ENCODE peak calls at places on chromosome 11, in eight cellular contexts. One of them, this sample, is unnamed. For H3K4me1, the result is how much of the 10 kb centered on the place peaks cover.

GRCh38 chr11:124656759-124657627 is 16.5 kb downstream of the SIAE start:
- DNase-seq in thoracic aorta: no peak
- DNase-seq in SK-N-SH: peak
- DNase-seq in gastrocnemius medialis: no peak
- DNase-seq in BE2C: peak
- DNase-seq in CD8-positive, alpha-beta T cell: no peak
- DNase-seq in small intestine: no peak
- DNase-seq in IMR-90: peak
- DNase-seq in this sample: no peak

GRCh38 chr11:122186439-122187080 is 70.5 kb upstream of the BLID start:
- DNase-seq in thoracic aorta: no peak
- DNase-seq in SK-N-SH: no peak
- DNase-seq in gastrocnemius medialis: peak
- DNase-seq in BE2C: no peak
- DNase-seq in CD8-positive, alpha-beta T cell: no peak
- DNase-seq in small intestine: no peak
- DNase-seq in IMR-90: peak
- DNase-seq in this sample: no peak

GRCh38 chr11:98732947-98733346 is 287.8 kb upstream of the CNTN5 start:
- DNase-seq in thoracic aorta: no peak
- DNase-seq in SK-N-SH: no peak
- DNase-seq in gastrocnemius medialis: no peak
- DNase-seq in BE2C: no peak
- DNase-seq in CD8-positive, alpha-beta T cell: no peak
- DNase-seq in small intestine: no peak
- DNase-seq in IMR-90: no peak
- DNase-seq in this sample: no peak

GRCh38 chr11:118699508-118700220 is 20.2 kb upstream of the TREH start:
- DNase-seq in thoracic aorta: no peak
- DNase-seq in SK-N-SH: no peak
- DNase-seq in gastrocnemius medialis: no peak
- DNase-seq in BE2C: no peak
- DNase-seq in CD8-positive, alpha-beta T cell: peak
- DNase-seq in small intestine: peak
- DNase-seq in IMR-90: no peak
- DNase-seq in this sample: peak

GRCh38 chr11:77886401-77886800 is 65.5 kb downstream of the AAMDC start:
- DNase-seq in thoracic aorta: no peak
- DNase-seq in SK-N-SH: no peak
- DNase-seq in gastrocnemius medialis: no peak
- DNase-seq in BE2C: no peak
- DNase-seq in CD8-positive, alpha-beta T cell: no peak
- DNase-seq in small intestine: no peak
- DNase-seq in IMR-90: no peak
- DNase-seq in this sample: no peak

GRCh38 chr11:13101836-13102574 is 92.9 kb downstream of the RASSF10 start:
- DNase-seq in thoracic aorta: no peak
- DNase-seq in SK-N-SH: no peak
- DNase-seq in gastrocnemius medialis: no peak
- DNase-seq in BE2C: no peak
- DNase-seq in CD8-positive, alpha-beta T cell: no peak
- DNase-seq in small intestine: no peak
- DNase-seq in IMR-90: no peak
- DNase-seq in this sample: no peak

GRCh38 chr11:69836401-69836800 is 17.2 kb upstream of the FGF3 start:
- DNase-seq in thoracic aorta: no peak
- DNase-seq in SK-N-SH: no peak
- DNase-seq in gastrocnemius medialis: no peak
- DNase-seq in BE2C: no peak
- DNase-seq in CD8-positive, alpha-beta T cell: no peak
- DNase-seq in small intestine: no peak
- DNase-seq in IMR-90: no peak
- DNase-seq in this sample: no peak

GRCh38 chr11:16959528-16960100 is 54.6 kb downstream of the PLEKHA7 start:
- DNase-seq in thoracic aorta: no peak
- DNase-seq in SK-N-SH: no peak
- DNase-seq in gastrocnemius medialis: no peak
- DNase-seq in BE2C: no peak
- DNase-seq in CD8-positive, alpha-beta T cell: no peak
- DNase-seq in small intestine: no peak
- DNase-seq in IMR-90: no peak
- DNase-seq in this sample: no peak

GRCh38 chr11:125348704-125349635 is 147.1 kb downstream of the FEZ1 start:
- DNase-seq in thoracic aorta: no peak
- DNase-seq in SK-N-SH: peak
- DNase-seq in gastrocnemius medialis: no peak
- DNase-seq in BE2C: peak
- DNase-seq in CD8-positive, alpha-beta T cell: no peak
- DNase-seq in small intestine: peak
- DNase-seq in IMR-90: peak
- DNase-seq in this sample: no peak

GRCh38 chr11:72338741-72339140 is 94.8 kb upstream of the PHOX2A start:
- DNase-seq in thoracic aorta: no peak
- DNase-seq in SK-N-SH: no peak
- DNase-seq in gastrocnemius medialis: no peak
- DNase-seq in BE2C: no peak
- DNase-seq in CD8-positive, alpha-beta T cell: no peak
- DNase-seq in small intestine: no peak
- DNase-seq in IMR-90: peak
- DNase-seq in this sample: no peak

DNA sequence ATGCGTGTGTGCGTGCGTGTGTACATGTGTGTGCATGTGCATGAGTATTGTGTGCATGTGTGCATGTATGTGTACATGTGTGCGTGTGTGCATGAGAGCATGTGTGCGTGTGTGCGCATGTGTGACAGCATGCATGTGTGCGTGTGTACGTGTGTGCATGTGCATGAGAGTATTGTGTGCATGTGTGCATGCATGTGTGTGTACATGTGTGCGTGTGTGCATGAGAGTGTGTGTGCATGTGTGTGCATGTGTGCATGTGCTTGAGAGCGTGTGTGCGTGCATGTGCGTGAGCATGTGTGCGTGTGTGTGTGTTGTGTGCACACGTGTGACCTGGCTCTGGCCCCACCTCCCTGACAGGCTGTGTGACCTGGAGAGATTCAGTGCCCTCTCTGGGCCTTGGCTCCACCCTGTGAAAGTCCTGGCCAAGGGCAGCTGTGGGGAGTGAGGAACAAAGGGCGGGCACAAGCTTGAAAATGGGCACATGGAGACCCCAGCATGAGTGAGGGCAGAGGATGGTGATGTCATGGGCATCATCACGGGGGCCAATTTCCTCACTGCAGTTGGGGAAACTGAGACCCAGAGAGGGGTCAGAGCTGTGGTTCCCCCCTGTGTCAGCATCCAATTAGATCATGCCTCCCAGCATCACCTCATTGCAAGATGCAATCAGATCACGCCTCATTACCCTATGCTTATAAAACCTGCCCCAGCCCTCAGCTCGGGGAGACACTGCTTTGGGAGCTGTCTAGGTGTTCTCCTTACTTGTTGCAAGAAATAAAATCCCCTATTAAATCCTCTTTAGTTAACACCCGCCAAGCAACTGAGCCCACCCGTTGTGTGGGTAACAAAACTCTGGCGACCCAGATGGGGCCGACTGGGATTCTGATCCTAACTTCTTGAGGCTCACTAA is 643 bp downstream of the ACY3 start:
- DNase-seq in thoracic aorta: no peak
- DNase-seq in SK-N-SH: no peak
- DNase-seq in gastrocnemius medialis: no peak
- DNase-seq in BE2C: no peak
- DNase-seq in CD8-positive, alpha-beta T cell: no peak
- DNase-seq in small intestine: peak
- DNase-seq in IMR-90: no peak
- DNase-seq in this sample: peak
- H3K4me3 ChIP-seq in thoracic aorta: peak
- H3K4me3 ChIP-seq in SK-N-SH: peak
- H3K4me3 ChIP-seq in gastrocnemius medialis: peak
- H3K4me3 ChIP-seq in BE2C: no peak
- H3K4me3 ChIP-seq in CD8-positive, alpha-beta T cell: peak
- H3K4me3 ChIP-seq in small intestine: peak
- H3K4me3 ChIP-seq in IMR-90: no peak
- H3K4me3 ChIP-seq in this sample: no peak

DNA sequence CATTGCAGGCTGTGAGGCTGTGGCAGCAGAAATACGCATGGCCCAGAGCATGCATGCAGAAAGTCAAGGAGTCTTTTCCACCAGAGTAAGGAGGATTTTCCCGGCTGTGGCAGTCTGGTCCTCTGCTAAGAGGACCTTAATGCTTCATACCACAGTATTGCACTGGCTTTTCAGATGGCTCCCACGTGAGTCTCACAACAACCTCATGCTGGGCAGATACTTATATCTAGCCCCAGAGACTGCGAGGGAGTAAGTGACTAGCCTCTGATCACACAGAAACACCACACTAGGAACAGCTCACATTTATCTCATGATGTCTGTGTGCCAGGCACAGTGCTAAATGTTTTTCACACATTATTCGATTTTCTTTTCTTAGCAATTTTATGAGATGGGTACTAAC is 8.0 kb downstream of the CRY2 start:
- DNase-seq in thoracic aorta: no peak
- DNase-seq in SK-N-SH: no peak
- DNase-seq in gastrocnemius medialis: no peak
- DNase-seq in BE2C: no peak
- DNase-seq in CD8-positive, alpha-beta T cell: no peak
- DNase-seq in small intestine: no peak
- DNase-seq in IMR-90: no peak
- DNase-seq in this sample: no peak
- H3K4me1 ChIP-seq in thoracic aorta: half or more
- H3K4me1 ChIP-seq in SK-N-SH: under half
- H3K4me1 ChIP-seq in gastrocnemius medialis: half or more
- H3K4me1 ChIP-seq in BE2C: under half
- H3K4me1 ChIP-seq in CD8-positive, alpha-beta T cell: under half
- H3K4me1 ChIP-seq in small intestine: under half
- H3K4me1 ChIP-seq in IMR-90: under half
- H3K4me1 ChIP-seq in this sample: under half

GRCh38 chr11:96316869-96317268 is 26.1 kb downstream of the MAML2 start:
- DNase-seq in thoracic aorta: no peak
- DNase-seq in SK-N-SH: no peak
- DNase-seq in gastrocnemius medialis: no peak
- DNase-seq in BE2C: no peak
- DNase-seq in CD8-positive, alpha-beta T cell: no peak
- DNase-seq in small intestine: no peak
- DNase-seq in IMR-90: no peak
- DNase-seq in this sample: no peak

GRCh38 chr11:96313163-96313562 is 29.8 kb downstream of the MAML2 start:
- DNase-seq in thoracic aorta: no peak
- DNase-seq in SK-N-SH: no peak
- DNase-seq in gastrocnemius medialis: no peak
- DNase-seq in BE2C: no peak
- DNase-seq in CD8-positive, alpha-beta T cell: no peak
- DNase-seq in small intestine: no peak
- DNase-seq in IMR-90: no peak
- DNase-seq in this sample: no peak

GRCh38 chr11:96315476-96315875 is 27.5 kb downstream of the MAML2 start:
- DNase-seq in thoracic aorta: no peak
- DNase-seq in SK-N-SH: no peak
- DNase-seq in gastrocnemius medialis: no peak
- DNase-seq in BE2C: no peak
- DNase-seq in CD8-positive, alpha-beta T cell: no peak
- DNase-seq in small intestine: no peak
- DNase-seq in IMR-90: no peak
- DNase-seq in this sample: no peak

GRCh38 chr11:96317576-96317975 is 25.4 kb downstream of the MAML2 start:
- DNase-seq in thoracic aorta: no peak
- DNase-seq in SK-N-SH: no peak
- DNase-seq in gastrocnemius medialis: no peak
- DNase-seq in BE2C: no peak
- DNase-seq in CD8-positive, alpha-beta T cell: no peak
- DNase-seq in small intestine: no peak
- DNase-seq in IMR-90: no peak
- DNase-seq in this sample: no peak

DNA sequence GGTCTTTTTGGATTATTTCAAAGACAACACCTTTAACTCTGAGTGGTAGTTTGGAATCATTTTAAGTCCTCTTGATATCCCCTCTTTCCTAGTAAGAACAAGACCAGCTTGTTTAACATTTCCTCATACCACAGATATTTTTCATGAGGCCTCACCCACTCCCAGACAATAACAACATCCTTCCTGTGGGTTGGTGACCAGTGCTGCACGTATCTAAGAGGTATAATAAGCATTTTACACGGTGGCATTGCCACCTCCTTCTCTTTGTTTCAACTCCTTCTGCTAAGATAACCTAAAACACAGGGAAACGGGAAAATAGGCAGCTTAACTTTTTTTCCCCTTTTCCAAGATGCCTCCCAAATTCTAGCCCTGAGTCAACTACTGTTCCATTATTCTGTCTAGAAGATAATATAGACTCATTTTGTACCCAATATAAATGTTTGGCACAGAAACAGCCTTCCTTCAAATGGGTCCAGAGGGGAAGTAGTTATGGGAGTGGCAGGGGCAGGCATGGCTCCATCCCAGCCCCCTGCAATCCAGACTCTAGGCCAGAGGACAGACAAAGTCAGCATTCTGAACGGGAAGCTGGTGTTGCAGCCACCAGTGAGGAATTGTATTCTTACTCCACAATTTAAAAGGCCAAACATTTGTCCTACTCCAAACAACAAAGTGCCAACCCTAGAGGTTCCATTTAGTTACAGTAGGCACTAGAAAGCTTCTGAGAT is 28.5 kb downstream of the MAML2 start:
- DNase-seq in thoracic aorta: no peak
- DNase-seq in SK-N-SH: no peak
- DNase-seq in gastrocnemius medialis: no peak
- DNase-seq in BE2C: no peak
- DNase-seq in CD8-positive, alpha-beta T cell: no peak
- DNase-seq in small intestine: no peak
- DNase-seq in IMR-90: peak
- DNase-seq in this sample: no peak
- H3K4me3 ChIP-seq in thoracic aorta: no peak
- H3K4me3 ChIP-seq in SK-N-SH: no peak
- H3K4me3 ChIP-seq in gastrocnemius medialis: no peak
- H3K4me3 ChIP-seq in BE2C: no peak
- H3K4me3 ChIP-seq in CD8-positive, alpha-beta T cell: no peak
- H3K4me3 ChIP-seq in small intestine: no peak
- H3K4me3 ChIP-seq in IMR-90: no peak
- H3K4me3 ChIP-seq in this sample: no peak

GRCh38 chr11:83278351-83278750 is 7.8 kb downstream of the CCDC90B start:
- DNase-seq in thoracic aorta: no peak
- DNase-seq in SK-N-SH: no peak
- DNase-seq in gastrocnemius medialis: no peak
- DNase-seq in BE2C: no peak
- DNase-seq in CD8-positive, alpha-beta T cell: no peak
- DNase-seq in small intestine: no peak
- DNase-seq in IMR-90: peak
- DNase-seq in this sample: no peak

GRCh38 chr11:83275888-83276641 is 10.1 kb downstream of the CCDC90B start:
- DNase-seq in thoracic aorta: no peak
- DNase-seq in SK-N-SH: no peak
- DNase-seq in gastrocnemius medialis: no peak
- DNase-seq in BE2C: no peak
- DNase-seq in CD8-positive, alpha-beta T cell: no peak
- DNase-seq in small intestine: no peak
- DNase-seq in IMR-90: no peak
- DNase-seq in this sample: no peak

DNA sequence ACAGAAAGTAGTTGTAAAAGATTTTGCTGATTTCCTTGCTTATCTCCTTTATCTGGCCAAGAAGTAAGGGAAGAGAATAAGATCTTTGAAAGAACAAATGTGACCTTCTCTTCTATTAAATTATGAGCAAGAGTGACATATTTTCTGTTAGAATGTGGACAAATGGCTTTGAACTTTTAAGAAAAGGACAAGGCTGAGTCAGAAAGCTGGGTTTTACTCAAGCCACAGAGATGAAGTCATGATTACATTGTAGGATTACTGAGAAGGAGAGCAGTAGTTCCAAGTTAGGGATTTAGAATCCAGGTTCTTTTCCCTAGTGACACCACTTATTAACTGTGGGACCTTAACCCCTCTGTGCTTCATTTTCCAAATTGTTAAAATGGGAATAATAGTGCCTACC is 13.5 kb downstream of the CCDC90B start:
- DNase-seq in thoracic aorta: no peak
- DNase-seq in SK-N-SH: no peak
- DNase-seq in gastrocnemius medialis: no peak
- DNase-seq in BE2C: no peak
- DNase-seq in CD8-positive, alpha-beta T cell: no peak
- DNase-seq in small intestine: no peak
- DNase-seq in IMR-90: peak
- DNase-seq in this sample: no peak
- H3K4me1 ChIP-seq in thoracic aorta: under half
- H3K4me1 ChIP-seq in SK-N-SH: under half
- H3K4me1 ChIP-seq in gastrocnemius medialis: under half
- H3K4me1 ChIP-seq in BE2C: under half
- H3K4me1 ChIP-seq in CD8-positive, alpha-beta T cell: under half
- H3K4me1 ChIP-seq in small intestine: under half
- H3K4me1 ChIP-seq in IMR-90: under half
- H3K4me1 ChIP-seq in this sample: under half